ENCODE peak calls at places on chromosomes 6 and 20, in ten cellular contexts. T, K, O, B, W, C, N, Z, D and U are unnamed samples.

GRCh38 chr20:53957421-53958172 is 112.8 kb downstream of the BCAS1 start:
- DNase-seq in B (no peak), C (no peak), T (no peak), W (no peak), Z (no peak), O (no peak), N (no peak), K (no peak), D (no peak), U (no peak)

GRCh38 chr6:119602215-119603178 is 252.9 kb upstream of the MAN1A1 start:
- DNase-seq in C (no peak), D (no peak), Z (no peak), K (no peak), T (no peak), W (no peak), O (no peak), N (no peak), B (peak), U (no peak)

GRCh38 chr20:62837790-62838458 is 21.1 kb downstream of the COL9A3 start:
- DNase-seq in B (peak), K (no peak), C (no peak), W (no peak), Z (peak), O (peak), D (peak), N (no peak), T (no peak), U (peak)

GRCh38 chr6:52820198-52820597 is 16.6 kb upstream of the GSTA1 start:
- DNase-seq in N (no peak), W (no peak), B (peak), C (no peak), O (no peak), Z (no peak), T (no peak), D (no peak), K (no peak), U (no peak)

GRCh38 chr6:35090734-35091133 is 50.4 kb downstream of the TCP11 start:
- DNase-seq in C (no peak), D (peak), B (no peak), Z (peak), W (no peak), N (no peak), T (no peak), K (no peak), O (no peak), U (no peak)

GRCh38 chr6:161152904-161153662 is 120.8 kb downstream of the AGPAT4 start:
- DNase-seq in D (no peak), K (no peak), T (no peak), O (no peak), B (peak), Z (no peak), C (no peak), N (no peak), W (no peak), U (no peak)

GRCh38 chr6:72321741-72322140 is 300.1 kb upstream of the KCNQ5 start:
- DNase-seq in C (no peak), D (no peak), K (no peak), T (no peak), Z (no peak), O (no peak), W (peak), B (peak), N (no peak), U (no peak)

GRCh38 chr6:68141190-68141589 is 493.9 kb upstream of the ADGRB3 start:
- DNase-seq in N (no peak), D (no peak), W (no peak), B (no peak), T (no peak), K (no peak), O (no peak), C (no peak), Z (no peak), U (no peak)

GRCh38 chr6:135183532-135184440 is 2.7 kb downstream of the MYB start:
- DNase-seq in K (peak), B (peak), N (peak), Z (peak), T (peak), W (no peak), C (no peak), O (no peak), D (peak), U (peak)

GRCh38 chr6:36655073-36655847 is 23.3 kb upstream of the CDKN1A start:
- DNase-seq in B (no peak), T (no peak), N (no peak), C (no peak), W (no peak), O (no peak), D (no peak), K (no peak), Z (no peak), U (no peak)

GRCh38 chr20:53763707-53764415 is 170.2 kb upstream of the ZNF217 start:
- DNase-seq in N (no peak), Z (no peak), B (peak), D (peak), C (no peak), K (peak), W (no peak), T (peak), O (no peak), U (peak)

GRCh38 chr6:135722679-135723078 is 128.8 kb upstream of the PDE7B start:
- DNase-seq in D (no peak), Z (no peak), W (peak), K (no peak), T (peak), N (no peak), O (no peak), C (no peak), B (peak), U (no peak)

GRCh38 chr6:4358414-4359107 is 223.2 kb upstream of the ECI2 start:
- DNase-seq in K (peak), T (peak), O (peak), Z (peak), W (peak), N (peak), C (peak), D (peak), B (peak), U (peak)
- H3K4me3 ChIP-seq in K (no peak), T (peak), O (no peak), Z (no peak), W (peak), N (no peak), C (no peak), D (no peak), B (peak), U (peak)

DNA sequence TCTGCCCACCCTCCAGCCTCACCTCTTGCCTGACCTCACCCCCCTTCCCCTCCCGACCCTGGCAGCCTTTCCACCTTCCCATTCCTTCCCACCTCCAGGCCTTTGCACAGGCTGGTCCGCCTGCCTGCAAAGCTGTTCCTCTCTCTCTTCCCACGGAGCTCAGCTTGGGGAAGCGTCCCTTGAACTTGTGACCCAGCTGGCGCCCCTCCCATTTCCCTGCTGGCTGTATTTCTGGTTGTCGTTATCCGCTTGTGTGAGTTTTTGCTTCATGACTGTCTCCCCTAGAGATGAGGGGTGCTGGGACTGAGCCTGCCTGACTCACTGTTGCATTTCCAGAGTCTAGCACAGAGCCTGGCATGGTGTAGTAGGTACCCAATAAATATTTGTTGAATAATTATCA is 32.5 kb downstream of the VSTM2L start:
- DNase-seq in N (no peak), D (no peak), B (peak), C (no peak), O (no peak), Z (peak), K (no peak), T (no peak), W (no peak), U (no peak)
- H3K27ac ChIP-seq in N (no peak), D (no peak), B (no peak), C (no peak), O (no peak), Z (no peak), K (no peak), T (no peak), W (no peak), U (no peak)

DNA sequence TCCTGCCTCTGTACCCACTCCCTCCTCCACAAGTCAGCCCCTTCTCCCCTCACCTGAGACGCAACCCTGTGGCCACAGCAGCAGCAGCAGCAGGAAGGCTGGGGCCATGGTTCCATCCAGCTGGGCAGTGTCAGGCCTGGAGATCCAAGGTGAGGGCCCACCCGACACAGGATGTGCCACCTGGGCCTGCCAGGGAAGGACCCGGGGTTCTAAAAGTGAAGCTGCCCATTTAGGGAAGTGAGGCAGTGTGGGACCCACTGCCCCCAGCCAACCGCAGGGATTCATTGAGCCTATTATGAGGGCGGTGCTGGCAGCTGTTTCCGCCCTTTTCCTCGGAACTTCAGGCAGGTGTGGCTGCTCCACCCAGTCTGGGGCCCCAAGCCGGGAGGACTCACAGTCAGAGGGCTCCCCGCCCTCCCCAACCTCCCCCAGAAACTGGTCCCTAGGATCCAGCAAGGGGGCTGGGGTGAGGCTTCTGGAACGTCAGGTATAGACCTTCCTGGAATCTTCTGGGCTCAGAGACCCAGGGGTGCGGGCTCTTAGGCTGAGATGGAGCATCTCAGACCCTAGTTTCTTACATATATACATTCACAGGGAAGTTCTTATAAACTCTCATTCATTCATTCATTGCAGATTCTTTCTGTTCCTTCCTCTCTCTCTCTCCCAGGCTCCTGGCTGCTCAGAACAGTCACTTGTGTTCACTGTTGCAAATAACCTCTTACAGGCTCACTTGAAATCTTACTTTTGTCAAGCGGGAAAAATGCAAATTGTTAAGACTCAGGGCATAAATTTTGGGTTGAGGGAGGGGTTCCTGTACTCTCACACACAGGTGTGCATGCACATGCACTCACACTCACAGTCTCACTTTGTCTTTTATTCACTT is at the start of gene TREML2:
- DNase-seq in D (no peak), N (no peak), B (no peak), K (no peak), T (no peak), W (no peak), O (no peak), Z (peak), C (no peak), U (no peak)
- H3K4me3 ChIP-seq in D (no peak), N (no peak), B (no peak), K (no peak), T (no peak), W (no peak), O (no peak), Z (peak), C (no peak), U (no peak)

GRCh38 chr6:75202676-75203131 is 3.1 kb downstream of the COL12A1 start:
- DNase-seq in Z (no peak), N (peak), B (peak), T (no peak), C (no peak), W (no peak), D (no peak), K (peak), O (peak), U (no peak)
- H3K27ac ChIP-seq in Z (no peak), N (peak), B (peak), T (peak), C (peak), W (peak), D (no peak), K (no peak), O (no peak), U (no peak)

GRCh38 chr6:87921034-87921433 is 126.6 kb upstream of the SPACA1 start:
- DNase-seq in D (no peak), W (no peak), K (no peak), T (no peak), Z (no peak), N (no peak), C (no peak), O (no peak), B (no peak), U (no peak)

GRCh38 chr6:87922191-87922946 is 125.3 kb upstream of the SPACA1 start:
- DNase-seq in C (no peak), T (no peak), N (no peak), K (no peak), Z (no peak), O (no peak), B (no peak), D (no peak), W (no peak), U (no peak)

GRCh38 chr6:87922947-87923330 is 124.7 kb upstream of the SPACA1 start:
- DNase-seq in C (no peak), O (no peak), N (no peak), Z (peak), T (no peak), B (no peak), W (no peak), K (no peak), D (no peak), U (peak)

GRCh38 chr6:87925373-87926060 is 122.1 kb upstream of the SPACA1 start:
- DNase-seq in N (no peak), B (no peak), D (peak), O (no peak), Z (peak), W (no peak), T (no peak), C (no peak), K (no peak), U (no peak)

GRCh38 chr6:87923389-87924050 is 124.1 kb upstream of the SPACA1 start:
- DNase-seq in T (no peak), N (no peak), K (no peak), B (no peak), D (no peak), C (no peak), W (no peak), O (no peak), Z (no peak), U (no peak)
- H3K4me3 ChIP-seq in T (no peak), N (no peak), K (no peak), B (no peak), D (no peak), C (no peak), W (no peak), O (no peak), Z (no peak), U (no peak)

GRCh38 chr6:114049367-114049966 is 78.5 kb upstream of the HDAC2 start:
- DNase-seq in D (peak), N (no peak), W (no peak), T (no peak), O (no peak), C (no peak), K (no peak), Z (no peak), B (no peak), U (peak)
- H3K27ac ChIP-seq in D (no peak), N (no peak), W (no peak), T (no peak), O (no peak), C (no peak), K (no peak), Z (no peak), B (no peak), U (peak)